ENCODE peak calls at places on chromosomes 12 and 14, in seven cellular contexts. One of them, this sample, is unnamed. For H3K36me3, the result is how much of the 10 kb centered on the place peaks cover.

GRCh38 chr12:4302881-4303280 is 18.1 kb upstream of the TIGAR start:
- DNase-seq in tibial artery: peak
- DNase-seq in stomach: no peak
- DNase-seq in cardiac muscle cell: no peak
- DNase-seq in ascending aorta: no peak
- DNase-seq in pancreas: no peak
- DNase-seq in right atrium auricular region: no peak
- DNase-seq in this sample: no peak

GRCh38 chr12:60148831-60149230 is 553.0 kb downstream of the SLC16A7 start:
- DNase-seq in tibial artery: no peak
- DNase-seq in stomach: no peak
- DNase-seq in cardiac muscle cell: no peak
- DNase-seq in ascending aorta: no peak
- DNase-seq in pancreas: no peak
- DNase-seq in right atrium auricular region: no peak
- DNase-seq in this sample: no peak

GRCh38 chr12:100163416-100164152 is 20.9 kb upstream of the BLTP3B start:
- DNase-seq in tibial artery: peak
- DNase-seq in stomach: peak
- DNase-seq in cardiac muscle cell: peak
- DNase-seq in ascending aorta: peak
- DNase-seq in pancreas: peak
- DNase-seq in right atrium auricular region: peak
- DNase-seq in this sample: peak

GRCh38 chr14:78902010-78902623 is 731.9 kb downstream of the NRXN3 start:
- DNase-seq in tibial artery: no peak
- DNase-seq in stomach: peak
- DNase-seq in cardiac muscle cell: peak
- DNase-seq in ascending aorta: no peak
- DNase-seq in pancreas: no peak
- DNase-seq in right atrium auricular region: no peak
- DNase-seq in this sample: peak

GRCh38 chr14:91009501-91010152 is 50.8 kb downstream of the RPS6KA5 start:
- DNase-seq in tibial artery: no peak
- DNase-seq in stomach: no peak
- DNase-seq in cardiac muscle cell: no peak
- DNase-seq in ascending aorta: no peak
- DNase-seq in pancreas: no peak
- DNase-seq in right atrium auricular region: no peak
- DNase-seq in this sample: no peak

GRCh38 chr14:68523994-68524725 is 268.7 kb downstream of the ZFP36L1 start:
- DNase-seq in tibial artery: no peak
- DNase-seq in stomach: no peak
- DNase-seq in cardiac muscle cell: no peak
- DNase-seq in ascending aorta: no peak
- DNase-seq in pancreas: no peak
- DNase-seq in right atrium auricular region: peak
- DNase-seq in this sample: no peak

GRCh38 chr14:101223147-101223546 is 319.6 kb upstream of the RTL1 start:
- DNase-seq in tibial artery: no peak
- DNase-seq in stomach: no peak
- DNase-seq in cardiac muscle cell: no peak
- DNase-seq in ascending aorta: no peak
- DNase-seq in pancreas: no peak
- DNase-seq in right atrium auricular region: no peak
- DNase-seq in this sample: no peak

GRCh38 chr12:12020762-12021161 is 50.0 kb upstream of the BCL2L14 start:
- DNase-seq in tibial artery: no peak
- DNase-seq in stomach: no peak
- DNase-seq in cardiac muscle cell: no peak
- DNase-seq in ascending aorta: no peak
- DNase-seq in pancreas: no peak
- DNase-seq in right atrium auricular region: no peak
- DNase-seq in this sample: no peak

GRCh38 chr14:61620130-61620946 is 75.0 kb upstream of the HIF1A start:
- DNase-seq in tibial artery: no peak
- DNase-seq in stomach: no peak
- DNase-seq in cardiac muscle cell: no peak
- DNase-seq in ascending aorta: no peak
- DNase-seq in pancreas: no peak
- DNase-seq in right atrium auricular region: no peak
- DNase-seq in this sample: no peak

GRCh38 chr12:78035913-78036658 is 205.4 kb downstream of the NAV3 start:
- DNase-seq in tibial artery: no peak
- DNase-seq in stomach: no peak
- DNase-seq in cardiac muscle cell: no peak
- DNase-seq in ascending aorta: no peak
- DNase-seq in pancreas: no peak
- DNase-seq in right atrium auricular region: no peak
- DNase-seq in this sample: no peak

GRCh38 chr14:55129428-55130193 is 559 bp downstream of the LGALS3 start:
- DNase-seq in tibial artery: peak
- DNase-seq in stomach: peak
- DNase-seq in cardiac muscle cell: peak
- DNase-seq in ascending aorta: no peak
- DNase-seq in pancreas: peak
- DNase-seq in right atrium auricular region: peak
- DNase-seq in this sample: peak

GRCh38 chr12:55681142-55682077 is 26.3 kb downstream of the ITGA7 start:
- DNase-seq in tibial artery: peak
- DNase-seq in stomach: peak
- DNase-seq in cardiac muscle cell: peak
- DNase-seq in ascending aorta: peak
- DNase-seq in pancreas: peak
- DNase-seq in right atrium auricular region: peak
- DNase-seq in this sample: peak

GRCh38 chr14:76720382-76720813 is 40.9 kb upstream of the VASH1 start:
- DNase-seq in tibial artery: peak
- DNase-seq in stomach: peak
- DNase-seq in cardiac muscle cell: peak
- DNase-seq in ascending aorta: no peak
- DNase-seq in pancreas: no peak
- DNase-seq in right atrium auricular region: peak
- DNase-seq in this sample: peak

GRCh38 chr14:67167420-67168109 is 21.7 kb upstream of the GARIN2 start:
- DNase-seq in tibial artery: no peak
- DNase-seq in stomach: no peak
- DNase-seq in cardiac muscle cell: no peak
- DNase-seq in ascending aorta: no peak
- DNase-seq in pancreas: no peak
- DNase-seq in right atrium auricular region: no peak
- DNase-seq in this sample: no peak

GRCh38 chr14:34023824-34024767 is 73.2 kb upstream of the EGLN3 start:
- DNase-seq in tibial artery: no peak
- DNase-seq in stomach: no peak
- DNase-seq in cardiac muscle cell: peak
- DNase-seq in ascending aorta: no peak
- DNase-seq in pancreas: no peak
- DNase-seq in right atrium auricular region: no peak
- DNase-seq in this sample: no peak

GRCh38 chr12:79217306-79217705 is 352.7 kb downstream of the SYT1 start:
- DNase-seq in tibial artery: no peak
- DNase-seq in stomach: no peak
- DNase-seq in cardiac muscle cell: no peak
- DNase-seq in ascending aorta: no peak
- DNase-seq in pancreas: no peak
- DNase-seq in right atrium auricular region: no peak
- DNase-seq in this sample: no peak

GRCh38 chr12:468671-469389 is 9.1 kb downstream of the B4GALNT3 start:
- DNase-seq in tibial artery: no peak
- DNase-seq in stomach: peak
- DNase-seq in cardiac muscle cell: no peak
- DNase-seq in ascending aorta: no peak
- DNase-seq in pancreas: no peak
- DNase-seq in right atrium auricular region: no peak
- DNase-seq in this sample: no peak

GRCh38 chr14:22872833-22873520 is 1.4 kb downstream of the LRP10 start:
- DNase-seq in tibial artery: no peak
- DNase-seq in stomach: no peak
- DNase-seq in cardiac muscle cell: no peak
- DNase-seq in ascending aorta: no peak
- DNase-seq in pancreas: peak
- DNase-seq in right atrium auricular region: no peak
- DNase-seq in this sample: no peak

GRCh38 chr12:106301611-106302321 is 767 bp upstream of the TCP11L2 start:
- DNase-seq in tibial artery: peak
- DNase-seq in stomach: peak
- DNase-seq in cardiac muscle cell: peak
- DNase-seq in ascending aorta: peak
- DNase-seq in pancreas: peak
- DNase-seq in right atrium auricular region: peak
- DNase-seq in this sample: peak

GRCh38 chr12:124621296-124621660 is 53.9 kb upstream of the NCOR2 start:
- DNase-seq in tibial artery: peak
- DNase-seq in stomach: no peak
- DNase-seq in cardiac muscle cell: no peak
- DNase-seq in ascending aorta: peak
- DNase-seq in pancreas: peak
- DNase-seq in right atrium auricular region: peak
- DNase-seq in this sample: peak
- H3K27ac ChIP-seq in tibial artery: peak
- H3K27ac ChIP-seq in stomach: peak
- H3K27ac ChIP-seq in cardiac muscle cell: no peak
- H3K27ac ChIP-seq in ascending aorta: peak
- H3K27ac ChIP-seq in pancreas: no peak
- H3K27ac ChIP-seq in right atrium auricular region: peak
- H3K27ac ChIP-seq in this sample: peak

DNA sequence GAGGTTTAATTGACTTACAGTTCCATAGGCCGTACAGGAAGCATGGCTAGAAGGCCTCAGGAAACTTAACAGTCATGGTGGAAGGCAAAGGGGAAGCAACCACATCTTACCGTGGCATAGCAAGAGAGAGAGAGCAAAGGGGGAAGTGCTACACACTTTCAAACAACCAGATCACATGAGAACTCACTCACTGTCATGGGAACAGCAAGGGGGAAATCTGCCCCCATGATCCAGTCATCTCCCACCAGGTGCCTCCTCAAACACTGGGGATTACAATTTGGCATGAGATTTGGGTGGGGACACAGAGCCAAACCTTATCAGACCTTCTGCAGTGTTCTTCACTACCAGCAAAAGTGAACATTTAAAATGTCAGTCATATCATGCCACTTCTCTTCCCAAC is 58.9 kb downstream of the USP15 start:
- DNase-seq in tibial artery: no peak
- DNase-seq in stomach: no peak
- DNase-seq in cardiac muscle cell: no peak
- DNase-seq in ascending aorta: no peak
- DNase-seq in pancreas: no peak
- DNase-seq in right atrium auricular region: no peak
- DNase-seq in this sample: no peak
- H3K36me3 ChIP-seq in tibial artery: under half
- H3K36me3 ChIP-seq in stomach: under half
- H3K36me3 ChIP-seq in cardiac muscle cell: under half
- H3K36me3 ChIP-seq in ascending aorta: under half
- H3K36me3 ChIP-seq in pancreas: under half
- H3K36me3 ChIP-seq in right atrium auricular region: under half
- H3K36me3 ChIP-seq in this sample: under half

DNA sequence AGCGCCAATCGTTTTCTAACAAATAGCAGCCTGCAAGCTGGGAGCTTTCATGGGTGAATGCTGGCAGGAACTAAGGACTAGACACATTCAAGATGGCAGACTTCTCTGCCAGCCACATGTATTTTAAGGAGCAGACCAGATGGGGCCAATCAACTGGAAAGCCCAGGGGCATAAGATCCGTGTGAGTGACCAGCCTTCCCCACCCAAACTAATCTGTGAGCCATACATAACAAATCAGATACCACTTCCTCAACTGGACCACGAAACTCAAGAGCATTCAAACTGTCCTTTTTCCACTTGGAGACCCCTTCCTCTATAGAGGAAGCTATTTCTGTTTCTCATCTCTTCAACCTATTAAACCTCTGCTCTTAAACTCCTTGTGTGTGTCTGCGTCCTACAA is 9.7 kb downstream of the TCL1B start:
- DNase-seq in tibial artery: no peak
- DNase-seq in stomach: no peak
- DNase-seq in cardiac muscle cell: no peak
- DNase-seq in ascending aorta: no peak
- DNase-seq in pancreas: no peak
- DNase-seq in right atrium auricular region: no peak
- DNase-seq in this sample: no peak
- H3K27ac ChIP-seq in tibial artery: no peak
- H3K27ac ChIP-seq in stomach: no peak
- H3K27ac ChIP-seq in cardiac muscle cell: no peak
- H3K27ac ChIP-seq in ascending aorta: no peak
- H3K27ac ChIP-seq in pancreas: no peak
- H3K27ac ChIP-seq in right atrium auricular region: no peak
- H3K27ac ChIP-seq in this sample: no peak

GRCh38 chr14:73721101-73721821 is 7.1 kb upstream of the PNMA1 start:
- DNase-seq in tibial artery: peak
- DNase-seq in stomach: no peak
- DNase-seq in cardiac muscle cell: no peak
- DNase-seq in ascending aorta: no peak
- DNase-seq in pancreas: no peak
- DNase-seq in right atrium auricular region: no peak
- DNase-seq in this sample: no peak

GRCh38 chr14:73718742-73719251 is 4.6 kb upstream of the PNMA1 start:
- DNase-seq in tibial artery: peak
- DNase-seq in stomach: no peak
- DNase-seq in cardiac muscle cell: no peak
- DNase-seq in ascending aorta: no peak
- DNase-seq in pancreas: no peak
- DNase-seq in right atrium auricular region: no peak
- DNase-seq in this sample: no peak

GRCh38 chr14:73719361-73719760 is 5.2 kb upstream of the PNMA1 start:
- DNase-seq in tibial artery: no peak
- DNase-seq in stomach: no peak
- DNase-seq in cardiac muscle cell: no peak
- DNase-seq in ascending aorta: no peak
- DNase-seq in pancreas: no peak
- DNase-seq in right atrium auricular region: no peak
- DNase-seq in this sample: no peak

GRCh38 chr14:73720636-73721035 is 6.5 kb upstream of the PNMA1 start:
- DNase-seq in tibial artery: no peak
- DNase-seq in stomach: no peak
- DNase-seq in cardiac muscle cell: no peak
- DNase-seq in ascending aorta: no peak
- DNase-seq in pancreas: no peak
- DNase-seq in right atrium auricular region: no peak
- DNase-seq in this sample: no peak

DNA sequence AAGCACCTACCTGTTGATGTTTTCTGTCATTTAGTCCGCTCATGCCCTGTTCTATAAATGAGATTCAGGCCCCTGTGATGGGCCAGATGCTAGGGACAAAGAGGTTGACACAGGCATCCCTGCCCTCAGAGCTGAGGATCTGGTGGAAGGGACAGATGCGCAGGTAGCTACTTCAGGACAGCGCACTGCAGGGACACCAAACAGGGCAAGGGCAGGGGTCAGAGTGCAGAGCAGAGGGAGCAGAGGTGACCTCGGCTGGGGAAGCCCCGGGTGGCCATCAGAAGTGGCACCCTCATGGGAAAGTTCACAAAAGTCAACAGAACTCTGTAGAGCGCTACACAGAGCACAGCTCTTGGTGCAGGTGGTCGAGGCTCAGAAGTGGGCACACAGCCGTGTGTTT is 5.6 kb upstream of the PNMA1 start:
- DNase-seq in tibial artery: no peak
- DNase-seq in stomach: no peak
- DNase-seq in cardiac muscle cell: no peak
- DNase-seq in ascending aorta: no peak
- DNase-seq in pancreas: no peak
- DNase-seq in right atrium auricular region: no peak
- DNase-seq in this sample: no peak
- H3K36me3 ChIP-seq in tibial artery: under half
- H3K36me3 ChIP-seq in stomach: half or more
- H3K36me3 ChIP-seq in cardiac muscle cell: under half
- H3K36me3 ChIP-seq in ascending aorta: half or more
- H3K36me3 ChIP-seq in pancreas: half or more
- H3K36me3 ChIP-seq in right atrium auricular region: half or more
- H3K36me3 ChIP-seq in this sample: half or more